ENCODE peak calls at places on chromosomes 5 and 9, in eight cellular contexts. S is retinal pigment epithelial cell; U is brain microvascular endothelial cell; V is foreskin fibroblast; Y is islet precursor cell; B is cerebellar cortex; X is MV-4-11; Z is stimulated activated CD8-positive, alpha-beta memory T cell treated with anti-CD3 and anti-CD28 coated beads, Interleukin-15, amount 100 ng/mL, for 4 hours. M is an unnamed sample.

GRCh38 chr5:60842859-60843692 is 993 bp downstream of the ELOVL7 start:
- DNase-seq in S (no peak), U (no peak), V (no peak), Y (peak), B (peak), X (no peak), Z (no peak), M (peak)

GRCh38 chr5:158485604-158486081 is 614.1 kb downstream of the EBF1 start:
- DNase-seq in S (no peak), U (peak), V (peak), Y (no peak), B (no peak), X (no peak), Z (no peak), M (no peak)

GRCh38 chr5:102600964-102601363 is 102.2 kb upstream of the SLCO6A1 start:
- DNase-seq in S (no peak), U (peak), V (no peak), Y (no peak), B (no peak), X (no peak), Z (no peak), M (no peak)

GRCh38 chr9:24479696-24480095 is 66.0 kb downstream of the IZUMO3 start:
- DNase-seq in S (no peak), U (no peak), V (no peak), Y (no peak), B (no peak), X (no peak), Z (no peak), M (no peak)

GRCh38 chr5:122816726-122817125 is 28.7 kb upstream of the SNX24 start:
- DNase-seq in S (no peak), U (no peak), V (no peak), Y (no peak), B (no peak), X (no peak), Z (no peak), M (no peak)

GRCh38 chr9:97737429-97737828 is 40.3 kb upstream of the XPA start:
- DNase-seq in S (no peak), U (peak), V (no peak), Y (no peak), B (no peak), X (no peak), Z (no peak), M (peak)

GRCh38 chr5:32531885-32532520 is 53.4 kb upstream of the SUB1 start:
- DNase-seq in S (peak), U (peak), V (no peak), Y (peak), B (no peak), X (no peak), Z (no peak), M (peak)

GRCh38 chr5:116451905-116452450 is 122.6 kb downstream of the SEMA6A start:
- DNase-seq in S (peak), U (no peak), V (no peak), Y (no peak), B (no peak), X (no peak), Z (no peak), M (no peak)

GRCh38 chr5:122089614-122090013 is 11.6 kb upstream of the LOX start:
- DNase-seq in S (no peak), U (peak), V (peak), Y (no peak), B (no peak), X (no peak), Z (no peak), M (no peak)

GRCh38 chr9:99169982-99170761 is 51.6 kb downstream of the ALG2 start:
- DNase-seq in S (no peak), U (no peak), V (no peak), Y (peak), B (no peak), X (no peak), Z (no peak), M (peak)

GRCh38 chr5:81241961-81242648 is 9.0 kb downstream of the CKMT2 start:
- DNase-seq in S (no peak), U (no peak), V (no peak), Y (no peak), B (no peak), X (no peak), Z (no peak), M (no peak)

GRCh38 chr9:87867391-87867790 is 15.3 kb upstream of the SPATA31E1 start:
- DNase-seq in S (no peak), U (no peak), V (no peak), Y (peak), B (no peak), X (no peak), Z (no peak), M (no peak)

GRCh38 chr9:94096819-94097577 is 12.7 kb downstream of the PTPDC1 start:
- DNase-seq in S (no peak), U (no peak), V (no peak), Y (no peak), B (no peak), X (no peak), Z (no peak), M (no peak)

GRCh38 chr5:87243161-87243877 is 24.4 kb upstream of the RASA1 start:
- DNase-seq in S (peak), U (peak), V (peak), Y (no peak), B (no peak), X (peak), Z (no peak), M (no peak)

GRCh38 chr5:142753114-142753764 is 16.9 kb upstream of the ARHGAP26 start:
- DNase-seq in S (no peak), U (peak), V (no peak), Y (no peak), B (peak), X (no peak), Z (no peak), M (no peak)

GRCh38 chr5:74648835-74649286 is 8.3 kb upstream of the ENC1 start:
- DNase-seq in S (no peak), U (no peak), V (peak), Y (no peak), B (peak), X (peak), Z (no peak), M (peak)

GRCh38 chr5:76271836-76272235 is 131.2 kb upstream of the IQGAP2 start:
- DNase-seq in S (no peak), U (no peak), V (no peak), Y (peak), B (peak), X (no peak), Z (no peak), M (no peak)

GRCh38 chr9:125529589-125530515 is 177.2 kb downstream of the MAPKAP1 start:
- DNase-seq in S (no peak), U (no peak), V (no peak), Y (no peak), B (no peak), X (peak), Z (no peak), M (no peak)

GRCh38 chr5:79512692-79513518 is 1.0 kb downstream of the HOMER1 start:
- DNase-seq in S (no peak), U (peak), V (peak), Y (no peak), B (peak), X (no peak), Z (no peak), M (peak)

GRCh38 chr5:93311825-93312224 is 269.2 kb downstream of the NR2F1-AS1 start:
- DNase-seq in S (no peak), U (no peak), V (no peak), Y (no peak), B (peak), X (no peak), Z (no peak), M (no peak)

GRCh38 chr5:171528036-171528435 is 108.6 kb downstream of the FGF18 start:
- DNase-seq in S (no peak), U (no peak), V (no peak), Y (no peak), B (no peak), X (no peak), Z (no peak), M (no peak)

GRCh38 chr5:31156761-31157160 is 36.7 kb upstream of the CDH6 start:
- DNase-seq in S (no peak), U (no peak), V (no peak), Y (no peak), B (no peak), X (no peak), Z (no peak), M (no peak)

GRCh38 chr9:118170032-118170955 is 466.1 kb downstream of the TLR4 start:
- DNase-seq in S (peak), U (peak), V (peak), Y (peak), B (peak), X (no peak), Z (no peak), M (peak)

GRCh38 chr5:87825583-87825982 is 412.9 kb upstream of the CCNH start:
- DNase-seq in S (no peak), U (no peak), V (no peak), Y (no peak), B (peak), X (no peak), Z (no peak), M (no peak)

GRCh38 chr9:114117996-114118830 is 19.1 kb upstream of the KIF12 start:
- DNase-seq in S (no peak), U (no peak), V (no peak), Y (peak), B (no peak), X (no peak), Z (no peak), M (peak)

GRCh38 chr5:55231476-55232193 is 1.8 kb downstream of the CCNO start:
- DNase-seq in S (no peak), U (no peak), V (no peak), Y (peak), B (peak), X (no peak), Z (no peak), M (no peak)

GRCh38 chr5:54457094-54457531 is 1.6 kb downstream of the HSPB3 start:
- DNase-seq in S (peak), U (peak), V (peak), Y (peak), B (no peak), X (no peak), Z (no peak), M (no peak)

GRCh38 chr5:150130493-150130922 is 25.1 kb downstream of the PDGFRB start:
- DNase-seq in S (no peak), U (no peak), V (no peak), Y (no peak), B (no peak), X (no peak), Z (no peak), M (no peak)

GRCh38 chr9:137276757-137277328 is 683 bp upstream of the TOR4A start:
- DNase-seq in S (no peak), U (no peak), V (peak), Y (peak), B (peak), X (peak), Z (no peak), M (no peak)

GRCh38 chr5:136212252-136212721 is 19.3 kb upstream of the SMIM32 start:
- DNase-seq in S (no peak), U (no peak), V (no peak), Y (no peak), B (peak), X (peak), Z (no peak), M (peak)

GRCh38 chr9:115999498-115999897 is 154.1 kb upstream of the PAPPA start:
- DNase-seq in S (no peak), U (no peak), V (peak), Y (no peak), B (no peak), X (no peak), Z (no peak), M (no peak)

GRCh38 chr9:16542290-16542689 is 328.2 kb downstream of the BNC2 start:
- DNase-seq in S (no peak), U (no peak), V (no peak), Y (no peak), B (no peak), X (no peak), Z (no peak), M (no peak)

GRCh38 chr5:537621-538071 is 13.4 kb upstream of the SLC9A3 start:
- DNase-seq in S (no peak), U (no peak), V (no peak), Y (no peak), B (no peak), X (no peak), Z (no peak), M (no peak)

GRCh38 chr5:155735388-155735787 is 591.6 kb upstream of the SGCD start:
- DNase-seq in S (peak), U (no peak), V (no peak), Y (no peak), B (no peak), X (no peak), Z (no peak), M (peak)

GRCh38 chr9:34413229-34413852 is 36.6 kb upstream of the MYORG start:
- DNase-seq in S (peak), U (peak), V (peak), Y (peak), B (no peak), X (peak), Z (no peak), M (no peak)